ENCODE peak calls at places on chromosomes 16 and 17, in nine cellular contexts. One of them, this sample, is unnamed.

GRCh38 chr17:17125136-17126084 is 80.7 kb downstream of the PLD6 start:
- DNase-seq in HTR-8/SVneo: no peak
- DNase-seq in A549: no peak
- DNase-seq in D341Med: no peak
- DNase-seq in H9: no peak
- DNase-seq in osteoblast: peak; percentile 72
- DNase-seq in HCEC 1CT: no peak
- DNase-seq in GM04504: no peak
- DNase-seq in chondrocyte: peak; percentile 56
- DNase-seq in this sample: no peak

GRCh38 chr17:57338257-57338919 is 82.1 kb downstream of the MSI2 start:
- DNase-seq in HTR-8/SVneo: no peak
- DNase-seq in A549: no peak
- DNase-seq in D341Med: no peak
- DNase-seq in H9: no peak
- DNase-seq in osteoblast: no peak
- DNase-seq in HCEC 1CT: no peak
- DNase-seq in GM04504: no peak
- DNase-seq in chondrocyte: no peak
- DNase-seq in this sample: peak; percentile 48

GRCh38 chr17:81387235-81388060 is 7.8 kb upstream of the BAHCC1 start:
- DNase-seq in HTR-8/SVneo: peak; percentile 60
- DNase-seq in A549: no peak
- DNase-seq in D341Med: peak; percentile 78
- DNase-seq in H9: no peak
- DNase-seq in osteoblast: peak; percentile 97
- DNase-seq in HCEC 1CT: peak; percentile 37
- DNase-seq in GM04504: peak; percentile 66
- DNase-seq in chondrocyte: no peak
- DNase-seq in this sample: peak; percentile 91

GRCh38 chr17:83136156-83136555 is 56.7 kb downstream of the METRNL start:
- DNase-seq in HTR-8/SVneo: no peak
- DNase-seq in A549: no peak
- DNase-seq in D341Med: no peak
- DNase-seq in H9: peak; percentile 57
- DNase-seq in osteoblast: peak; percentile 64
- DNase-seq in HCEC 1CT: no peak
- DNase-seq in GM04504: no peak
- DNase-seq in chondrocyte: peak; percentile 81
- DNase-seq in this sample: peak; percentile 67

GRCh38 chr16:4214215-4214621 is 27.7 kb downstream of the SRL start:
- DNase-seq in HTR-8/SVneo: peak; percentile 81
- DNase-seq in A549: peak; percentile 52
- DNase-seq in D341Med: no peak
- DNase-seq in H9: no peak
- DNase-seq in osteoblast: peak; percentile 98
- DNase-seq in HCEC 1CT: peak; percentile 92
- DNase-seq in GM04504: peak; percentile 60
- DNase-seq in chondrocyte: no peak
- DNase-seq in this sample: no peak

GRCh38 chr17:50482516-50482915 is 3.9 kb downstream of the RSAD1 start:
- DNase-seq in HTR-8/SVneo: peak; percentile 97
- DNase-seq in A549: peak; percentile 96
- DNase-seq in D341Med: peak; percentile 84
- DNase-seq in H9: peak; percentile 94
- DNase-seq in osteoblast: peak; percentile 98
- DNase-seq in HCEC 1CT: peak; percentile 97
- DNase-seq in GM04504: peak; percentile 95
- DNase-seq in chondrocyte: no peak
- DNase-seq in this sample: peak; percentile 91

GRCh38 chr16:88685156-88686061 is 898 bp downstream of the SNAI3 start:
- DNase-seq in HTR-8/SVneo: peak; percentile 70
- DNase-seq in A549: peak; percentile 37
- DNase-seq in D341Med: peak; percentile 64
- DNase-seq in H9: no peak
- DNase-seq in osteoblast: peak; percentile 99
- DNase-seq in HCEC 1CT: peak; percentile 69
- DNase-seq in GM04504: no peak
- DNase-seq in chondrocyte: no peak
- DNase-seq in this sample: peak; percentile 95

GRCh38 chr16:58137581-58137980 is 8.4 kb upstream of the CFAP20 start:
- DNase-seq in HTR-8/SVneo: no peak
- DNase-seq in A549: no peak
- DNase-seq in D341Med: no peak
- DNase-seq in H9: no peak
- DNase-seq in osteoblast: no peak
- DNase-seq in HCEC 1CT: no peak
- DNase-seq in GM04504: no peak
- DNase-seq in chondrocyte: no peak
- DNase-seq in this sample: no peak

GRCh38 chr17:79164408-79164807 is 89.8 kb downstream of the ENGASE start:
- DNase-seq in HTR-8/SVneo: no peak
- DNase-seq in A549: no peak
- DNase-seq in D341Med: no peak
- DNase-seq in H9: no peak
- DNase-seq in osteoblast: no peak
- DNase-seq in HCEC 1CT: no peak
- DNase-seq in GM04504: no peak
- DNase-seq in chondrocyte: no peak
- DNase-seq in this sample: no peak

GRCh38 chr16:88473666-88474534 is 20.8 kb downstream of the ZFPM1 start:
- DNase-seq in HTR-8/SVneo: no peak
- DNase-seq in A549: no peak
- DNase-seq in D341Med: no peak
- DNase-seq in H9: no peak
- DNase-seq in osteoblast: no peak
- DNase-seq in HCEC 1CT: no peak
- DNase-seq in GM04504: no peak
- DNase-seq in chondrocyte: no peak
- DNase-seq in this sample: no peak

GRCh38 chr16:69937465-69937951 is 13.6 kb upstream of the CLEC18A start:
- DNase-seq in HTR-8/SVneo: no peak
- DNase-seq in A549: peak; percentile 72
- DNase-seq in D341Med: peak; percentile 47
- DNase-seq in H9: no peak
- DNase-seq in osteoblast: peak; percentile 88
- DNase-seq in HCEC 1CT: peak; percentile 3
- DNase-seq in GM04504: no peak
- DNase-seq in chondrocyte: peak; percentile 75
- DNase-seq in this sample: peak; percentile 80

GRCh38 chr16:11722468-11722808 is 20.2 kb downstream of the TXNDC11 start:
- DNase-seq in HTR-8/SVneo: no peak
- DNase-seq in A549: no peak
- DNase-seq in D341Med: no peak
- DNase-seq in H9: no peak
- DNase-seq in osteoblast: no peak
- DNase-seq in HCEC 1CT: no peak
- DNase-seq in GM04504: no peak
- DNase-seq in chondrocyte: no peak
- DNase-seq in this sample: no peak

GRCh38 chr17:29241015-29241963 is 5.4 kb upstream of the CRYBA1 start:
- DNase-seq in HTR-8/SVneo: peak; percentile 93
- DNase-seq in A549: peak; percentile 96
- DNase-seq in D341Med: no peak
- DNase-seq in H9: peak; percentile 77
- DNase-seq in osteoblast: peak; percentile 95
- DNase-seq in HCEC 1CT: peak; percentile 98
- DNase-seq in GM04504: peak; percentile 91
- DNase-seq in chondrocyte: no peak
- DNase-seq in this sample: peak; percentile 66

GRCh38 chr17:39525801-39526506 is 64.7 kb downstream of the CDK12 start:
- DNase-seq in HTR-8/SVneo: no peak
- DNase-seq in A549: no peak
- DNase-seq in D341Med: no peak
- DNase-seq in H9: no peak
- DNase-seq in osteoblast: no peak
- DNase-seq in HCEC 1CT: no peak
- DNase-seq in GM04504: no peak
- DNase-seq in chondrocyte: no peak
- DNase-seq in this sample: no peak

GRCh38 chr17:49549691-49550678 is 25.7 kb upstream of the NXPH3 start:
- DNase-seq in HTR-8/SVneo: no peak
- DNase-seq in A549: no peak
- DNase-seq in D341Med: peak; percentile 40
- DNase-seq in H9: no peak
- DNase-seq in osteoblast: peak; percentile 66
- DNase-seq in HCEC 1CT: no peak
- DNase-seq in GM04504: no peak
- DNase-seq in chondrocyte: no peak
- DNase-seq in this sample: peak; percentile 41

GRCh38 chr16:86740817-86741799 is 162.8 kb downstream of the FOXL1 start:
- DNase-seq in HTR-8/SVneo: peak; percentile 89
- DNase-seq in A549: peak; percentile 62
- DNase-seq in D341Med: no peak
- DNase-seq in H9: peak; percentile 54
- DNase-seq in osteoblast: peak; percentile 96
- DNase-seq in HCEC 1CT: peak; percentile 80
- DNase-seq in GM04504: peak; percentile 14
- DNase-seq in chondrocyte: no peak
- DNase-seq in this sample: peak; percentile 74

GRCh38 chr16:74892574-74893461 is 92.1 kb downstream of the WDR59 start:
- DNase-seq in HTR-8/SVneo: no peak
- DNase-seq in A549: no peak
- DNase-seq in D341Med: no peak
- DNase-seq in H9: no peak
- DNase-seq in osteoblast: no peak
- DNase-seq in HCEC 1CT: no peak
- DNase-seq in GM04504: no peak
- DNase-seq in chondrocyte: no peak
- DNase-seq in this sample: no peak

This sample was measured in H7.